ENCODE peak calls at places on chromosomes 2 and 18, in nine cellular contexts. G, A, L, U, J, R, D, F and S are unnamed samples.

GRCh38 chr2:228628682-228629081 is 447.2 kb upstream of the SPHKAP start:
- DNase-seq in G (no peak), U (no peak), A (no peak), F (no peak), J (no peak), R (no peak), L (no peak), D (no peak), S (no peak)

GRCh38 chr2:160493227-160494028 is at the start of gene RBMS1:
- DNase-seq in R (peak; percentile 87), G (peak; percentile 68), J (peak; percentile 83), F (peak; percentile 4), U (no peak), A (peak; percentile 49), L (peak; percentile 25), D (peak; percentile 57), S (peak; percentile 22)

GRCh38 chr2:150767924-150768801 is 280.7 kb upstream of the RND3 start:
- DNase-seq in U (no peak), A (no peak), R (no peak), G (peak; percentile 6), F (no peak), J (no peak), L (no peak), D (no peak), S (no peak)

GRCh38 chr18:73244411-73244810 is 376.6 kb upstream of the NETO1 start:
- DNase-seq in U (peak; percentile 34), R (no peak), L (no peak), G (peak; percentile 40), D (no peak), A (no peak), F (no peak), J (no peak), S (no peak)

GRCh38 chr2:76080154-76080553 is 369.4 kb upstream of the GCFC2 start:
- DNase-seq in U (no peak), D (no peak), G (no peak), R (no peak), F (no peak), L (no peak), J (no peak), A (no peak), S (no peak)

GRCh38 chr2:144516981-144517824 is 2.7 kb downstream of the ZEB2 start:
- DNase-seq in R (peak; percentile 71), J (peak; percentile 77), F (peak; percentile 42), U (peak; percentile 87), L (peak; percentile 59), D (peak; percentile 63), G (peak; percentile 97), A (no peak), S (peak; percentile 67)

GRCh38 chr18:59729781-59730180 is 32.6 kb upstream of the CCBE1 start:
- DNase-seq in A (no peak), L (no peak), D (no peak), G (no peak), U (no peak), J (no peak), R (no peak), F (no peak), S (no peak)

GRCh38 chr2:194826241-194826640 is 830.8 kb upstream of the SLC39A10 start:
- DNase-seq in D (no peak), J (no peak), F (no peak), A (no peak), G (peak; percentile 43), L (no peak), R (no peak), U (no peak), S (no peak)

GRCh38 chr2:195737531-195738162 is 80.6 kb downstream of the SLC39A10 start:
- DNase-seq in L (no peak), D (no peak), A (no peak), R (no peak), U (no peak), G (peak; percentile 14), F (no peak), J (no peak), S (no peak)

GRCh38 chr2:157897106-157897971 is 21.2 kb upstream of the ACVR1 start:
- DNase-seq in A (no peak), F (peak; percentile 31), L (peak; percentile 28), U (no peak), J (no peak), D (no peak), G (no peak), R (no peak), S (peak; percentile 20)

GRCh38 chr2:153388246-153388645 is 90.3 kb downstream of the RPRM start:
- DNase-seq in J (no peak), R (no peak), G (peak; percentile 89), L (no peak), A (no peak), F (no peak), D (no peak), U (peak; percentile 58), S (no peak)

GRCh38 chr2:36246320-36246990 is 109.1 kb upstream of the CRIM1 start:
- DNase-seq in F (peak; percentile 40), J (no peak), U (peak; percentile 19), L (no peak), A (no peak), D (no peak), R (no peak), G (peak; percentile 62), S (no peak)

GRCh38 chr2:120229341-120229740 is 6.1 kb upstream of the TMEM185B start:
- DNase-seq in A (no peak), R (no peak), D (no peak), U (no peak), J (no peak), G (no peak), L (no peak), F (no peak), S (no peak)

GRCh38 chr18:62523631-62524442 is 1.0 kb downstream of the ZCCHC2 start:
- DNase-seq in U (no peak), D (peak; percentile 56), R (peak; percentile 90), J (peak; percentile 81), G (peak; percentile 70), L (peak; percentile 49), F (peak; percentile 78), A (peak; percentile 37), S (no peak)

GRCh38 chr2:111923271-111923670 is 24.9 kb downstream of the MERTK start:
- DNase-seq in R (no peak), F (no peak), G (peak; percentile 13), J (no peak), D (no peak), A (no peak), U (no peak), L (no peak), S (no peak)

GRCh38 chr2:227703961-227704360 is 13.9 kb downstream of the SLC19A3 start:
- DNase-seq in J (no peak), D (no peak), U (no peak), R (no peak), G (peak; percentile 35), F (no peak), L (no peak), A (no peak), S (no peak)

GRCh38 chr2:140502951-140503630 is 1627.7 kb downstream of the LRP1B start:
- DNase-seq in J (no peak), F (no peak), D (no peak), G (peak; percentile 88), L (no peak), U (peak; percentile 85), A (no peak), R (no peak), S (no peak)

GRCh38 chr18:10138719-10139118 is 224.9 kb downstream of the VAPA start:
- DNase-seq in R (no peak), D (no peak), J (no peak), A (no peak), G (peak; percentile 39), U (no peak), F (no peak), L (no peak), S (no peak)

GRCh38 chr2:101135412-101136296 is 15.5 kb downstream of the TBC1D8 start:
- DNase-seq in G (no peak), U (no peak), L (no peak), D (peak; percentile 49), A (no peak), J (no peak), R (peak; percentile 18), F (no peak), S (no peak)

GRCh38 chr18:23106575-23106974 is 28.7 kb upstream of the CABLES1 start:
- DNase-seq in D (no peak), F (no peak), R (no peak), L (no peak), U (peak; percentile 83), A (no peak), G (peak; percentile 94), J (no peak), S (no peak)
- TF ChIP-seq CTCF in D (no peak), F (no peak), R (no peak), L (no peak), U (no peak), A (no peak), G (peak; percentile 0), J (no peak), S (no peak)

GRCh38 chr2:233204286-233204936 is 47.1 kb upstream of the ATG16L1 start:
- DNase-seq in G (no peak), A (no peak), D (no peak), U (no peak), J (no peak), L (no peak), F (no peak), R (no peak), S (no peak)

GRCh38 chr2:233202531-233202944 is 48.9 kb upstream of the ATG16L1 start:
- DNase-seq in F (no peak), D (no peak), G (no peak), U (no peak), L (no peak), R (no peak), J (no peak), A (no peak), S (no peak)

GRCh38 chr2:233201271-233202013 is 50.0 kb upstream of the ATG16L1 start:
- DNase-seq in G (no peak), A (no peak), R (peak; percentile 54), U (no peak), J (no peak), L (no peak), D (no peak), F (no peak), S (no peak)

GRCh38 chr2:233199870-233200269 is 51.6 kb upstream of the ATG16L1 start:
- DNase-seq in U (no peak), G (no peak), A (no peak), D (no peak), F (no peak), L (no peak), J (no peak), R (peak; percentile 39), S (no peak)

GRCh38 chr2:233203060-233203459 is 48.4 kb upstream of the ATG16L1 start:
- DNase-seq in J (no peak), F (no peak), G (no peak), U (no peak), D (no peak), L (no peak), R (peak; percentile 49), A (no peak), S (no peak)
- TF ChIP-seq CTCF in J (no peak), F (no peak), G (no peak), U (no peak), D (no peak), L (no peak), R (no peak), A (no peak), S (no peak)

GRCh38 chr18:49859006-49859359 is 45.6 kb upstream of the ACAA2 start:
- DNase-seq in G (no peak), R (no peak), A (no peak), J (no peak), D (no peak), L (no peak), U (no peak), F (no peak), S (no peak)
- TF ChIP-seq CTCF in G (no peak), R (no peak), A (peak; percentile 16), J (no peak), D (no peak), L (no peak), U (no peak), F (no peak), S (no peak)

GRCh38 chr18:76212958-76213357 is 282.1 kb downstream of the ZNF516 start:
- DNase-seq in A (no peak), G (no peak), J (no peak), L (no peak), D (no peak), U (no peak), R (no peak), F (no peak), S (no peak)
- TF ChIP-seq CTCF in A (no peak), G (no peak), J (no peak), L (no peak), D (no peak), U (no peak), R (no peak), F (no peak), S (no peak)